ENCODE peak calls at places on chromosome 10, in ten cellular contexts. D is lower lobe of right lung, R is psoas muscle, Z is Peyer's patch, P is iPS DF 6.9, A is transverse colon, T is testis, J is A549, C is cardiac muscle cell, M is astrocyte. W is an unnamed sample.

GRCh38 chr10:14173391-14173705 is 157.4 kb downstream of the FRMD4A start:
- DNase-seq in D (no peak), R (no peak), Z (no peak), P (no peak), A (no peak), T (no peak), J (no peak), C (no peak), M (no peak), W (no peak)

GRCh38 chr10:5811387-5811821 is 1.8 kb downstream of the GDI2 start:
- DNase-seq in D (no peak), R (no peak), Z (no peak), P (no peak), A (no peak), T (no peak), J (no peak), C (peak; percentile 67), M (peak; percentile 67), W (no peak)

GRCh38 chr10:89114846-89115625 is 92.1 kb downstream of the CH25H start:
- DNase-seq in D (no peak), R (no peak), Z (no peak), P (no peak), A (no peak), T (no peak), J (no peak), C (no peak), M (peak; percentile 42), W (no peak)

GRCh38 chr10:13019280-13019679 is 17.8 kb upstream of the CCDC3 start:
- DNase-seq in D (no peak), R (no peak), Z (no peak), P (no peak), A (no peak), T (no peak), J (no peak), C (no peak), M (no peak), W (no peak)

GRCh38 chr10:92891885-92892705 is 43.8 kb downstream of the EXOC6 start:
- DNase-seq in D (peak; percentile 50), R (peak; percentile 54), Z (no peak), P (no peak), A (peak; percentile 81), T (no peak), J (peak; percentile 69), C (peak; percentile 46), M (peak; percentile 80), W (peak; percentile 53)

GRCh38 chr10:116770281-116770680 is 27.9 kb upstream of the HSPA12A start:
- DNase-seq in D (no peak), R (no peak), Z (no peak), P (no peak), A (no peak), T (no peak), J (no peak), C (no peak), M (no peak), W (no peak)

GRCh38 chr10:12841826-12842225 is 159.7 kb downstream of the CCDC3 start:
- DNase-seq in D (no peak), R (no peak), Z (no peak), P (no peak), A (no peak), T (no peak), J (no peak), C (no peak), M (no peak), W (no peak)

GRCh38 chr10:51768886-51769285 is 69.5 kb upstream of the CSTF2T start:
- DNase-seq in D (no peak), R (no peak), Z (no peak), P (no peak), A (no peak), T (no peak), J (no peak), C (no peak), M (no peak), W (no peak)

GRCh38 chr10:119306514-119306951 is 99.2 kb downstream of the GRK5 start:
- DNase-seq in D (no peak), R (peak; percentile 39), Z (peak; percentile 89), P (no peak), A (peak; percentile 76), T (no peak), J (peak; percentile 85), C (no peak), M (peak; percentile 35), W (no peak)

GRCh38 chr10:30812018-30812851 is 182.7 kb upstream of the LYZL2 start:
- DNase-seq in D (no peak), R (no peak), Z (no peak), P (no peak), A (peak; percentile 38), T (peak; percentile 59), J (no peak), C (no peak), M (peak; percentile 97), W (no peak)

GRCh38 chr10:83522456-83522855 is 616.9 kb upstream of the GHITM start:
- DNase-seq in D (no peak), R (no peak), Z (no peak), P (no peak), A (no peak), T (no peak), J (no peak), C (no peak), M (peak; percentile 77), W (no peak)

GRCh38 chr10:6247041-6247712 is 44.4 kb downstream of the PFKFB3 start:
- DNase-seq in D (no peak), R (no peak), Z (no peak), P (no peak), A (no peak), T (no peak), J (no peak), C (no peak), M (peak; percentile 82), W (no peak)

GRCh38 chr10:18144928-18145327 is 4.7 kb downstream of the CACNB2 start:
- DNase-seq in D (no peak), R (no peak), Z (no peak), P (no peak), A (peak; percentile 44), T (no peak), J (no peak), C (peak; percentile 57), M (no peak), W (peak; percentile 43)
- H3K4me1 ChIP-seq in D (peaks cover 4% of the 10 kb centered on the region), R (peaks cover 5% of the 10 kb centered on the region), Z (no peaks in the 10 kb centered on the region), P (no peaks in the 10 kb centered on the region), A (peaks cover 14% of the 10 kb centered on the region), T (no peaks in the 10 kb centered on the region), J (peaks cover 9% of the 10 kb centered on the region), C (peaks cover 30% of the 10 kb centered on the region), M (peaks cover 7% of the 10 kb centered on the region), W (peaks cover 9% of the 10 kb centered on the region)

DNA sequence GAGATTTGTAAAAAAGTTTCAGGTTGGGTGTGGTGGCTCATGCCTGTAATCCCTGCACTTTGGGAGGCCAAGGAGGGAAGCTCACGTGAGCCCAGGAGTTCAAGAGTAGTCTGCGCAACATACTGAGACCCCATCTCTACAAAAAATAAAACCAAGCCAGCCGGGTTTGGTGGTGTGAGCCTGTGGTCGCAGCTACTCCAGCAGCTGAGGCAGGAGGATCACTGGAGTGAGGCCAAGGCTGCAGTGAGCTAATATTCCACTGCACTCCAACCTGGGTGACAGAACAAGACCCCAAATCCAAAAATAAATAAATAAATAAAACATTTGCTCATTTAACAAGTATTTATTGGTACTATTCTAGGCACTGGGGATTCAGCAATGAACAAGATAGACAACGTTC is 1.5 kb upstream of the CHCHD1 start:
- DNase-seq in D (no peak), R (no peak), Z (no peak), P (no peak), A (no peak), T (no peak), J (no peak), C (no peak), M (no peak), W (no peak)
- H3K4me1 ChIP-seq in D (peaks cover 48% of the 10 kb centered on the region), R (peaks cover 44% of the 10 kb centered on the region), Z (no peaks in the 10 kb centered on the region), P (no peaks in the 10 kb centered on the region), A (peaks cover 32% of the 10 kb centered on the region), T (peaks cover 11% of the 10 kb centered on the region), J (peaks cover 25% of the 10 kb centered on the region), C (peaks cover 10% of the 10 kb centered on the region), M (peaks cover 18% of the 10 kb centered on the region), W (peaks cover 16% of the 10 kb centered on the region)

GRCh38 chr10:49645417-49646255 is 31.8 kb downstream of the CHAT start:
- DNase-seq in D (no peak), R (no peak), Z (no peak), P (no peak), A (no peak), T (peak; percentile 42), J (no peak), C (no peak), M (no peak), W (no peak)

GRCh38 chr10:49647985-49648795 is 31.3 kb upstream of the C10orf53 start:
- DNase-seq in D (no peak), R (no peak), Z (no peak), P (no peak), A (no peak), T (no peak), J (no peak), C (no peak), M (no peak), W (no peak)

GRCh38 chr10:49644035-49644345 is 30.2 kb downstream of the CHAT start:
- DNase-seq in D (no peak), R (no peak), Z (no peak), P (no peak), A (no peak), T (no peak), J (no peak), C (no peak), M (no peak), W (no peak)

GRCh38 chr10:49647554-49647953 is 31.9 kb upstream of the C10orf53 start:
- DNase-seq in D (no peak), R (no peak), Z (no peak), P (no peak), A (no peak), T (no peak), J (no peak), C (no peak), M (no peak), W (no peak)

GRCh38 chr10:49646256-49646870 is 32.5 kb downstream of the CHAT start:
- DNase-seq in D (no peak), R (no peak), Z (no peak), P (no peak), A (no peak), T (no peak), J (no peak), C (no peak), M (no peak), W (no peak)
- H3K4me1 ChIP-seq in D (no peaks in the 10 kb centered on the region), R (no peaks in the 10 kb centered on the region), Z (no peaks in the 10 kb centered on the region), P (peaks cover 3% of the 10 kb centered on the region), A (no peaks in the 10 kb centered on the region), T (no peaks in the 10 kb centered on the region), J (no peaks in the 10 kb centered on the region), C (no peaks in the 10 kb centered on the region), M (no peaks in the 10 kb centered on the region), W (no peaks in the 10 kb centered on the region)

DNA sequence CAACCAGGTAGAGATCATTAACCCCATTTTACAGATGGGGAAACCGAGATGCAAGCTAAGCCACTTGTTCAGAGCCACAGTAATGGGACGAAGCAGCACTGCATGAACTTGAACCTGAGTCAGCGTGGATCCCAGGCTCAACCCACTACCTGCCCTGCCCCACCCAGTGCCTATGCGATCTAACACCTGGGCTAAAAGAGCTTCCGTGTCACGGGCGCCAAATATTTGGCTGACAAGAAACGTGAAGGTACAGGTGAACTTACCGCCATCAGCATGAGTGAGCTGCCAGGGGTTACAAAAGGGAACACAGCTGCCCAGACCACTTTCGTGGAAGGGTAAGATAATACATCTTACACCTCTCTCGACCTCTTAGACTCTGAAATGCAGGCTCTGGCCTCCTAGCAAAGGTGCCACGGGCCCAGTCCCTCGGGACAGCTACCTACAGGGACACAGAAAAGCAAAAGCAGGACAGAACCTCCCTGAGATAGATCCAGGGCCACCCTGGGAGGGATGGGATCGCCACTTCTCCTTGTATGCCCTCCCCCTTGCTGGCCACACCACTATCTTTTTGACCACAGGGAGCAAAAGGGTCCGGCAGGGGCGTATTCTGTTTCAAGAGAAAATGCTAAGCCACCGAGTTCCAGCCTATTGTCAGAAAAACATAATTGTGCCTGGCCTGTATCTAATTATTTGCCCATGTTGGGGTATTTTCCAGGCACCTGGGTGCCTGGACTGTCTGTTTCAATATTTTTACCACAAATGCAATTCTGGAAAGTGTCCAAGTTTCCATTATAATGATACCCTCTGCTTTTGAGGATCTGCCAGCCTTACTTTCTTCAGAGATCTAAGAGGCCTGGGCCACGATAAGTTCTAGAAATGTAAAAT is 6.4 kb downstream of the CHST15 start:
- DNase-seq in D (peak; percentile 39), R (no peak), Z (no peak), P (no peak), A (no peak), T (no peak), J (no peak), C (no peak), M (no peak), W (no peak)
- H3K4me1 ChIP-seq in D (peaks cover 40% of the 10 kb centered on the region), R (peaks cover 20% of the 10 kb centered on the region), Z (peaks cover 6% of the 10 kb centered on the region), P (peaks cover 1% of the 10 kb centered on the region), A (peaks cover 25% of the 10 kb centered on the region), T (no peaks in the 10 kb centered on the region), J (peaks cover 9% of the 10 kb centered on the region), C (no peaks in the 10 kb centered on the region), M (peaks cover 9% of the 10 kb centered on the region), W (no peaks in the 10 kb centered on the region)